ENCODE peak calls at places on chromosomes 4 and X, in seven cellular contexts. Q, M, G, A, C, L and I are unnamed samples.

GRCh38 chr4:8269535-8270417 is at the start of gene HTRA3:
- DNase-seq in G (no peak), C (peak), A (no peak), L (no peak), M (peak), Q (peak), I (no peak)

GRCh38 chrX:20547649-20548051 is 280.9 kb upstream of the RPS6KA3 start:
- DNase-seq in A (no peak), L (no peak), C (peak), M (no peak), G (no peak), Q (peak), I (peak)

GRCh38 chrX:24506082-24506481 is 41.0 kb downstream of the PDK3 start:
- DNase-seq in Q (no peak), G (no peak), A (no peak), M (no peak), L (no peak), C (no peak), I (peak)

GRCh38 chr4:111937368-111937767 is 207.9 kb upstream of the FAM241A start:
- DNase-seq in A (no peak), C (no peak), L (no peak), Q (no peak), M (no peak), G (peak), I (no peak)

GRCh38 chrX:125492439-125492838 is 172.8 kb downstream of the TEX13C start:
- DNase-seq in A (no peak), Q (no peak), G (no peak), C (no peak), L (no peak), M (no peak), I (no peak)

GRCh38 chr4:142358656-142359055 is 487.4 kb downstream of the INPP4B start:
- DNase-seq in M (no peak), L (no peak), G (no peak), A (no peak), C (no peak), Q (no peak), I (no peak)

GRCh38 chrX:50799531-50799961 is 14.4 kb downstream of the SHROOM4 start:
- DNase-seq in L (no peak), G (no peak), M (peak), A (no peak), C (no peak), Q (no peak), I (no peak)

GRCh38 chr4:74230902-74231499 is 73.1 kb downstream of the MTHFD2L start:
- DNase-seq in Q (no peak), C (no peak), M (peak), A (no peak), G (peak), L (no peak), I (no peak)

GRCh38 chrX:79147477-79147876 is 3.0 kb downstream of the GPR174 start:
- DNase-seq in C (no peak), M (no peak), A (no peak), Q (no peak), L (no peak), G (no peak), I (no peak)

GRCh38 chr4:137949746-137950145 is 292.4 kb downstream of the SLC7A11 start:
- DNase-seq in A (no peak), C (no peak), L (no peak), Q (no peak), M (no peak), G (no peak), I (no peak)

GRCh38 chr4:188821500-188821899 is 682.3 kb downstream of the TRIML1 start:
- DNase-seq in G (no peak), A (no peak), M (no peak), Q (no peak), L (no peak), C (no peak), I (no peak)

GRCh38 chr4:152935138-152935537 is 985 bp upstream of the FHDC1 start:
- DNase-seq in G (peak), A (no peak), M (no peak), Q (no peak), C (no peak), L (peak), I (no peak)

GRCh38 chrX:103585421-103586313 is at the start of gene TCEAL4:
- DNase-seq in C (peak), L (no peak), M (peak), Q (peak), A (peak), G (peak), I (peak)

GRCh38 chr4:80184791-80185756 is 12.2 kb upstream of the PRDM8 start:
- DNase-seq in A (no peak), C (peak), G (no peak), Q (no peak), L (no peak), M (no peak), I (no peak)

GRCh38 chr4:105061136-105061696 is 85.5 kb upstream of the TET2 start:
- DNase-seq in Q (peak), M (no peak), L (no peak), G (no peak), C (no peak), A (no peak), I (no peak)

GRCh38 chr4:4763815-4764202 is 95.7 kb upstream of the MSX1 start:
- DNase-seq in G (no peak), Q (no peak), M (no peak), C (no peak), A (no peak), L (no peak), I (no peak)

GRCh38 chrX:384861-385260 is 1.8 kb downstream of the PPP2R3B start:
- DNase-seq in G (no peak), C (no peak), A (no peak), Q (no peak), M (no peak), L (no peak), I (no peak)

GRCh38 chrX:389021-389441 is 2.3 kb upstream of the PPP2R3B start:
- DNase-seq in M (no peak), A (no peak), G (no peak), C (no peak), L (no peak), Q (no peak), I (no peak)

GRCh38 chrX:387729-388128 is 1.0 kb upstream of the PPP2R3B start:
- DNase-seq in M (no peak), G (no peak), Q (no peak), A (no peak), L (no peak), C (no peak), I (no peak)

GRCh38 chrX:386239-386767 is 404 bp downstream of the PPP2R3B start:
- DNase-seq in G (no peak), A (no peak), L (no peak), M (no peak), C (no peak), Q (no peak), I (no peak)

DNA sequence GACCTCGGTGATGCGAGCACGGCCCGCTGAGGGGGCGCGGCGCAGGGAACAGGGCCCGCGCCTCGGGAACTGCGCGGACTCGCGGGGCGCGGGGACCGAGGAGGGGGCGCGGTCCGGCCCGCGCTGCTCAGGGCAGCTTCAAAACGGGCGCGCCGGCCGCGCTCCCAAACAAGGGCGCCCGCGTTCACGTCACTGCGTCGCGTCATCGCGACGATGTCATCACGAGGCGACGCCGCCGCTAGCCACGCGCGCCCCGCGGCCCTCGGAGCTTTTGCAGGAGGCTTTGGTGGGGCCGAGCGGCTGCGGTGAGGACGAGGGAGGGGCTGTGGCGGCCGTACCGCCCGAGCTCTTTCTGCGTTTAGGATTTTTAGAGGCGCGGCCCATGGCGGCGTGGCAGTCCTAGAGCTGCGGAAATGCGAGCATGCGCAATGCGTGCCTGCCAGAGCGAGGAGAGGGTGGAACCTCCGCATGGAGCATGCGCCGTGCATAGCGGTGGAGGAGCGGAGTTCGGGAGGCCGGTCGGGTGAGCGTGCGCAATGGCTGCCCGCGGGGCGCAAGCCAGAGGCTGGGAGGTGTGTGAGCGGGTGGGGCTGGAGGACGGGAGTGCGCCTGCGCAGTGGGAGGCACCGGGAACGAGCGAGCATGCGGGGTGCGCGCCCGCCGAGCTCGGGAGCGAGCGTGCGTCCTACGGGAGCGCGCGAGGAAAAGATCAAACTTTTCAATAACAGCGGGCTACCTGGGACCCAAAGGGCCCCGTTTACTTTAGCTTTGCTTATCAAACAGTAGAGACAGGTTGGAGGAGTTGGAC is at the start of gene PPP2R3B:
- DNase-seq in A (peak), M (peak), L (peak), C (peak), Q (peak), G (peak), I (peak)
- TF ChIP-seq POLR2A in A (no peak), M (peak), L (peak), C (peak), Q (peak), G (peak), I (peak)

GRCh38 chr4:39044364-39044946 is 12.2 kb upstream of the TMEM156 start:
- DNase-seq in L (peak), C (peak), G (peak), M (peak), Q (peak), A (peak), I (peak)
- TF ChIP-seq POLR2A in L (peak), C (no peak), G (no peak), M (peak), Q (peak), A (no peak), I (peak)

DNA sequence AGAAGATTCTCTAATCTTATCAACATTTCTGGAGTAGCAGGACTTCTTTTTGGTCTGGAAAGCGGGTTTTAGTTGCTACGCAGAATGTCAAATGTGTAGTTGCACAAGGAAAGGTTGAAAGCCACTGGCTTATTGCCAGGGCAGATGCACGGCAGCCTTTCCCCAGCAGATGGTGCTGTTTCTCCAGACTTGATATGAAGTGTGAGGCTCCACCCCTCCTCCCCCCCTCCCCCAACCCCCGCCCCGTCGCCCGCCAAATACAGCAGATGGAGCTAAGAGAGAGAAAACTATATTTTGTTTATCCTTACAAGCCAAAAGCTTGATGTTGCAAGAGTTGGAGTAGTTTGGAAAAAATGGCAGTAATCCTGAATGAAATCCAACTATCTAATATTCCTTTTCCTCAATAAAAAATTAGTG is 32.0 kb downstream of the ENOPH1 start:
- DNase-seq in M (peak), C (peak), G (peak), A (peak), Q (peak), L (peak), I (peak)
- TF ChIP-seq POLR2A in M (no peak), C (no peak), G (no peak), A (no peak), Q (no peak), L (no peak), I (no peak)

GRCh38 chrX:71183341-71183740 is 38.7 kb downstream of the NLGN3 start:
- DNase-seq in G (no peak), Q (no peak), A (no peak), C (no peak), L (no peak), M (no peak), I (no peak)

GRCh38 chrX:71184092-71184491 is 38.9 kb upstream of the GJB1 start:
- DNase-seq in Q (no peak), G (no peak), C (no peak), M (no peak), L (no peak), A (no peak), I (no peak)

GRCh38 chrX:71181558-71181909 is 36.9 kb downstream of the NLGN3 start:
- DNase-seq in A (no peak), M (no peak), C (peak), G (no peak), L (no peak), Q (no peak), I (no peak)

GRCh38 chrX:71184803-71185495 is 38.1 kb upstream of the GJB1 start:
- DNase-seq in Q (no peak), L (no peak), C (no peak), M (no peak), G (no peak), A (no peak), I (no peak)

DNA sequence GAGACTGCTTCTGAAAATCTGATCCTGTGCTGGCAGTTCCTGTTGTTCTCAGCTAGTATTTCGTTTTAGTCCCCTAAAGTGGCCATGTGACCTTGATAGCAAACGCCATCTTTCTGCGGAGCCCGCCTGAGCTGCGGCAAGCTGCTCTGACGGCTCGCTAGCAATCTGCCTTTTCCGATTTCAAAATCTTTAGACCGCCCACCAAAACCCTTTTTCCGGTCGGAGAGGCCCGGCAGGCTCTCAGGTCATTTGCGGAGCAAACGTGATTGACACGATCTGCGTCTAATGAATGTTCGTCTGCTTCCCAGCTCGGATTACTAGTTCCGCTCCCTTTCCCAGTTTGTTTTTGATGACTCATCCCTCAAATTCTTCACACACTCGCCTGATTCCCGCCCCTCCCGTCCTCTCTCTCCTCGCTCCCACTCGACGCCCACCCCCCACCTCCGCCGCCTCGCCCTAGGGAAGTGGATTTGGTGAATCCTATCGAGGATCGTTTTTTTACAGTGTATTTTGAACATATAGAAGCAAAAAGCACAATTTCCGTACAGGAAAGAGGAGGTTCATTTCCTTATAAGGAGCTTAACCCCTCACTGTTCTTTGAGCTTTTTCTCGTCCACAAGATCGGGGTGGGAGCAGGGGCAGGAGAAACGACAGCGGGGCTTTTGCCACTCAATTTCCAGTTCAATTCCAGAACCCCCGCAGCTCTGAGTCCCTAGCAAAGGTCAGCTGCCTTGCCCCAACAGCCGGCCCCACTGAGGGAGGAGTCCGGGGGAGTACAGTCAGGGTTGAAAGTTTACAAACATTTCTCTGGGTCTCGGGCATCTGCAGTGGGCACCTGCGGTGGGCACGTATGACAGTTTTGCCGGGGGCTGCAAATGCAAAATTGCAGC is 37.5 kb downstream of the NLGN3 start:
- DNase-seq in A (peak), C (peak), L (peak), Q (peak), M (peak), G (peak), I (peak)
- TF ChIP-seq POLR2A in A (no peak), C (peak), L (peak), Q (peak), M (peak), G (peak), I (peak)